ENCODE peak calls at places on chromosomes 5 and 9, in four cellular contexts. One of them, this sample, is unnamed.

GRCh38 chr9:88238281-88238571 is 100.0 kb upstream of the SPATA31C2 start:
- DNase-seq in stomach: no peak
- DNase-seq in ovary: no peak
- DNase-seq in activated T-cell treated with anti-CD3 and anti-CD28 coated beads, Interleukin-2, amount 50 U/mL, for 72 hours: no peak
- DNase-seq in this sample: no peak

GRCh38 chr9:81224166-81224858 is 465.0 kb downstream of the TLE1 start:
- DNase-seq in stomach: no peak
- DNase-seq in ovary: no peak
- DNase-seq in activated T-cell treated with anti-CD3 and anti-CD28 coated beads, Interleukin-2, amount 50 U/mL, for 72 hours: no peak
- DNase-seq in this sample: no peak

GRCh38 chr9:99011161-99011709 is 67.5 kb downstream of the COL15A1 start:
- DNase-seq in stomach: no peak
- DNase-seq in ovary: no peak
- DNase-seq in activated T-cell treated with anti-CD3 and anti-CD28 coated beads, Interleukin-2, amount 50 U/mL, for 72 hours: no peak
- DNase-seq in this sample: no peak

GRCh38 chr9:35664531-35665470 is at the start of gene ARHGEF39:
- DNase-seq in stomach: peak; percentile 89
- DNase-seq in ovary: peak; percentile 81
- DNase-seq in activated T-cell treated with anti-CD3 and anti-CD28 coated beads, Interleukin-2, amount 50 U/mL, for 72 hours: peak; percentile 81
- DNase-seq in this sample: peak; percentile 43

GRCh38 chr9:113995963-113996362 is 82.1 kb downstream of the AMBP start:
- DNase-seq in stomach: peak; percentile 19
- DNase-seq in ovary: peak; percentile 7
- DNase-seq in activated T-cell treated with anti-CD3 and anti-CD28 coated beads, Interleukin-2, amount 50 U/mL, for 72 hours: no peak
- DNase-seq in this sample: no peak

GRCh38 chr9:87109182-87109581 is 161.9 kb upstream of the GAS1 start:
- DNase-seq in stomach: no peak
- DNase-seq in ovary: no peak
- DNase-seq in activated T-cell treated with anti-CD3 and anti-CD28 coated beads, Interleukin-2, amount 50 U/mL, for 72 hours: no peak
- DNase-seq in this sample: no peak

GRCh38 chr5:40446910-40447309 is 232.8 kb upstream of the PTGER4 start:
- DNase-seq in stomach: no peak
- DNase-seq in ovary: no peak
- DNase-seq in activated T-cell treated with anti-CD3 and anti-CD28 coated beads, Interleukin-2, amount 50 U/mL, for 72 hours: no peak
- DNase-seq in this sample: no peak

GRCh38 chr5:133407277-133407632 is 205.1 kb downstream of the FSTL4 start:
- DNase-seq in stomach: no peak
- DNase-seq in ovary: no peak
- DNase-seq in activated T-cell treated with anti-CD3 and anti-CD28 coated beads, Interleukin-2, amount 50 U/mL, for 72 hours: no peak
- DNase-seq in this sample: no peak

GRCh38 chr5:176481659-176482213 is 33.6 kb downstream of the FAF2 start:
- DNase-seq in stomach: no peak
- DNase-seq in ovary: no peak
- DNase-seq in activated T-cell treated with anti-CD3 and anti-CD28 coated beads, Interleukin-2, amount 50 U/mL, for 72 hours: no peak
- DNase-seq in this sample: no peak

GRCh38 chr9:33202552-33203300 is 35.6 kb upstream of the B4GALT1 start:
- DNase-seq in stomach: peak; percentile 42
- DNase-seq in ovary: no peak
- DNase-seq in activated T-cell treated with anti-CD3 and anti-CD28 coated beads, Interleukin-2, amount 50 U/mL, for 72 hours: peak; percentile 31
- DNase-seq in this sample: no peak

GRCh38 chr5:40841068-40841805 is at the start of gene CARD6:
- DNase-seq in stomach: no peak
- DNase-seq in ovary: no peak
- DNase-seq in activated T-cell treated with anti-CD3 and anti-CD28 coated beads, Interleukin-2, amount 50 U/mL, for 72 hours: no peak
- DNase-seq in this sample: no peak